ENCODE peak calls at places on chromosomes 11 and 22, in seven cellular contexts. One of them, this sample, is unnamed.

GRCh38 chr11:14638561-14638960 is 5.0 kb upstream of the PDE3B start:
- DNase-seq in stimulated activated CD8-positive, alpha-beta memory T cell treated with anti-CD3 and anti-CD28 coated beads, Interleukin-2, amount 100 ng/mL, for 48 hours: no peak
- DNase-seq in Panc1: no peak
- DNase-seq in NCI-H524: no peak
- DNase-seq in neural crest cell: no peak
- DNase-seq in Caco-2: no peak
- DNase-seq in HEK293T: no peak
- DNase-seq in this sample: no peak

GRCh38 chr11:111966678-111967077 is 29.5 kb downstream of the DIXDC1 start:
- DNase-seq in stimulated activated CD8-positive, alpha-beta memory T cell treated with anti-CD3 and anti-CD28 coated beads, Interleukin-2, amount 100 ng/mL, for 48 hours: no peak
- DNase-seq in Panc1: no peak
- DNase-seq in NCI-H524: no peak
- DNase-seq in neural crest cell: no peak
- DNase-seq in Caco-2: no peak
- DNase-seq in HEK293T: no peak
- DNase-seq in this sample: no peak

GRCh38 chr22:40444483-40444787 is 74.0 kb downstream of the SGSM3 start:
- DNase-seq in stimulated activated CD8-positive, alpha-beta memory T cell treated with anti-CD3 and anti-CD28 coated beads, Interleukin-2, amount 100 ng/mL, for 48 hours: no peak
- DNase-seq in Panc1: no peak
- DNase-seq in NCI-H524: no peak
- DNase-seq in neural crest cell: no peak
- DNase-seq in Caco-2: no peak
- DNase-seq in HEK293T: no peak
- DNase-seq in this sample: no peak

GRCh38 chr22:20506543-20507252 is 712 bp upstream of the MED15 start:
- DNase-seq in stimulated activated CD8-positive, alpha-beta memory T cell treated with anti-CD3 and anti-CD28 coated beads, Interleukin-2, amount 100 ng/mL, for 48 hours: no peak
- DNase-seq in Panc1: no peak
- DNase-seq in NCI-H524: no peak
- DNase-seq in neural crest cell: no peak
- DNase-seq in Caco-2: no peak
- DNase-seq in HEK293T: no peak
- DNase-seq in this sample: no peak

GRCh38 chr11:61860054-61860903 is 31.1 kb downstream of the FADS3 start:
- DNase-seq in stimulated activated CD8-positive, alpha-beta memory T cell treated with anti-CD3 and anti-CD28 coated beads, Interleukin-2, amount 100 ng/mL, for 48 hours: no peak
- DNase-seq in Panc1: no peak
- DNase-seq in NCI-H524: no peak
- DNase-seq in neural crest cell: no peak
- DNase-seq in Caco-2: no peak
- DNase-seq in HEK293T: no peak
- DNase-seq in this sample: no peak

GRCh38 chr11:31598454-31598853 is 88.9 kb downstream of the ELP4 start:
- DNase-seq in stimulated activated CD8-positive, alpha-beta memory T cell treated with anti-CD3 and anti-CD28 coated beads, Interleukin-2, amount 100 ng/mL, for 48 hours: no peak
- DNase-seq in Panc1: no peak
- DNase-seq in NCI-H524: no peak
- DNase-seq in neural crest cell: no peak
- DNase-seq in Caco-2: no peak
- DNase-seq in HEK293T: no peak
- DNase-seq in this sample: no peak

GRCh38 chr11:28964811-28965210 is 856.6 kb downstream of the METTL15 start:
- DNase-seq in stimulated activated CD8-positive, alpha-beta memory T cell treated with anti-CD3 and anti-CD28 coated beads, Interleukin-2, amount 100 ng/mL, for 48 hours: no peak
- DNase-seq in Panc1: no peak
- DNase-seq in NCI-H524: no peak
- DNase-seq in neural crest cell: no peak
- DNase-seq in Caco-2: no peak
- DNase-seq in HEK293T: no peak
- DNase-seq in this sample: no peak

GRCh38 chr11:46721286-46721685 is 2.3 kb downstream of the F2 start:
- DNase-seq in stimulated activated CD8-positive, alpha-beta memory T cell treated with anti-CD3 and anti-CD28 coated beads, Interleukin-2, amount 100 ng/mL, for 48 hours: no peak
- DNase-seq in Panc1: no peak
- DNase-seq in NCI-H524: no peak
- DNase-seq in neural crest cell: no peak
- DNase-seq in Caco-2: no peak
- DNase-seq in HEK293T: no peak
- DNase-seq in this sample: no peak

GRCh38 chr22:30816413-30816812 is 121.7 kb downstream of the OSBP2 start:
- DNase-seq in stimulated activated CD8-positive, alpha-beta memory T cell treated with anti-CD3 and anti-CD28 coated beads, Interleukin-2, amount 100 ng/mL, for 48 hours: no peak
- DNase-seq in Panc1: no peak
- DNase-seq in NCI-H524: no peak
- DNase-seq in neural crest cell: no peak
- DNase-seq in Caco-2: no peak
- DNase-seq in HEK293T: no peak
- DNase-seq in this sample: no peak

GRCh38 chr11:64055077-64055476 is 19.3 kb downstream of the FLRT1 start:
- DNase-seq in stimulated activated CD8-positive, alpha-beta memory T cell treated with anti-CD3 and anti-CD28 coated beads, Interleukin-2, amount 100 ng/mL, for 48 hours: no peak
- DNase-seq in Panc1: no peak
- DNase-seq in NCI-H524: no peak
- DNase-seq in neural crest cell: no peak
- DNase-seq in Caco-2: no peak
- DNase-seq in HEK293T: no peak
- DNase-seq in this sample: no peak